ENCODE peak calls at places on chromosomes 16 and 17, in six cellular contexts. Z, F, S, B, J and D are unnamed samples.

GRCh38 chr16:53282975-53283946 is 151.0 kb upstream of the RBL2 start:
- DNase-seq in Z (no peak), F (peak), S (peak), B (no peak), J (peak), D (peak)

GRCh38 chr16:67237396-67238277 is 9.6 kb downstream of the FHOD1 start:
- DNase-seq in Z (no peak), F (no peak), S (no peak), B (no peak), J (no peak), D (no peak)

GRCh38 chr17:81586096-81586495 is 33.9 kb upstream of the FAAP100 start:
- DNase-seq in Z (no peak), F (no peak), S (no peak), B (no peak), J (no peak), D (peak)

GRCh38 chr16:63467513-63467912 is 1431.3 kb upstream of the CDH8 start:
- DNase-seq in Z (no peak), F (no peak), S (no peak), B (no peak), J (no peak), D (no peak)

GRCh38 chr16:73214825-73215481 is 167.0 kb upstream of the ZFHX3 start:
- DNase-seq in Z (no peak), F (no peak), S (no peak), B (no peak), J (no peak), D (no peak)

GRCh38 chr17:52297230-52298010 is 138.9 kb upstream of the CA10 start:
- DNase-seq in Z (no peak), F (peak), S (no peak), B (no peak), J (no peak), D (peak)

GRCh38 chr17:77208217-77208808 is 67.5 kb downstream of the SEC14L1 start:
- DNase-seq in Z (no peak), F (peak), S (no peak), B (peak), J (no peak), D (peak)

GRCh38 chr17:19554393-19554792 is 20.7 kb downstream of the SLC47A1 start:
- DNase-seq in Z (no peak), F (peak), S (no peak), B (no peak), J (no peak), D (no peak)

GRCh38 chr16:14286381-14287230 is 215.5 kb downstream of the MRTFB start:
- DNase-seq in Z (peak), F (no peak), S (no peak), B (peak), J (no peak), D (peak)

GRCh38 chr17:82609655-82610054 is 38.6 kb downstream of the WDR45B start:
- DNase-seq in Z (no peak), F (no peak), S (no peak), B (no peak), J (no peak), D (no peak)

GRCh38 chr17:50871369-50871768 is 5.2 kb upstream of the TOB1 start:
- DNase-seq in Z (no peak), F (no peak), S (no peak), B (no peak), J (no peak), D (no peak)

GRCh38 chr17:77163521-77164280 is 22.9 kb downstream of the SEC14L1 start:
- DNase-seq in Z (no peak), F (no peak), S (no peak), B (no peak), J (no peak), D (no peak)

GRCh38 chr17:7855643-7856080 is 796 bp downstream of the TMEM88 start:
- DNase-seq in Z (no peak), F (no peak), S (no peak), B (no peak), J (no peak), D (no peak)

GRCh38 chr17:66351053-66351452 is 48.6 kb downstream of the PRKCA start:
- DNase-seq in Z (no peak), F (no peak), S (no peak), B (no peak), J (no peak), D (no peak)

GRCh38 chr17:35849469-35850348 is 19.0 kb downstream of the HEATR9 start:
- DNase-seq in Z (peak), F (peak), S (peak), B (peak), J (peak), D (peak)
- TF ChIP-seq CREB1 in Z (no peak), F (no peak), S (no peak), B (no peak), J (no peak), D (peak)

GRCh38 chr17:58176200-58176599 is 9.4 kb downstream of the OR4D2 start:
- DNase-seq in Z (no peak), F (no peak), S (no peak), B (no peak), J (no peak), D (peak)
- TF ChIP-seq CREB1 in Z (no peak), F (no peak), S (no peak), B (no peak), J (no peak), D (no peak)

GRCh38 chr17:5711344-5711743 is 127.0 kb upstream of the NLRP1 start:
- DNase-seq in Z (no peak), F (no peak), S (no peak), B (no peak), J (no peak), D (no peak)
- TF ChIP-seq CREB1 in Z (no peak), F (no peak), S (no peak), B (no peak), J (no peak), D (no peak)

GRCh38 chr17:41402161-41402560 is 4.8 kb upstream of the KRT31 start:
- DNase-seq in Z (no peak), F (no peak), S (no peak), B (no peak), J (no peak), D (no peak)

GRCh38 chr17:41407226-41407625 is 9.8 kb upstream of the KRT31 start:
- DNase-seq in Z (no peak), F (no peak), S (no peak), B (no peak), J (no peak), D (no peak)

GRCh38 chr17:41403409-41404023 is 6.1 kb upstream of the KRT31 start:
- DNase-seq in Z (no peak), F (no peak), S (no peak), B (no peak), J (no peak), D (no peak)

GRCh38 chr17:41406205-41406604 is 8.8 kb upstream of the KRT31 start:
- DNase-seq in Z (no peak), F (no peak), S (no peak), B (no peak), J (no peak), D (no peak)

GRCh38 chr17:41404024-41404651 is 6.7 kb upstream of the KRT31 start:
- DNase-seq in Z (no peak), F (peak), S (no peak), B (no peak), J (no peak), D (no peak)
- TF ChIP-seq CREB1 in Z (no peak), F (no peak), S (no peak), B (no peak), J (no peak), D (no peak)

DNA sequence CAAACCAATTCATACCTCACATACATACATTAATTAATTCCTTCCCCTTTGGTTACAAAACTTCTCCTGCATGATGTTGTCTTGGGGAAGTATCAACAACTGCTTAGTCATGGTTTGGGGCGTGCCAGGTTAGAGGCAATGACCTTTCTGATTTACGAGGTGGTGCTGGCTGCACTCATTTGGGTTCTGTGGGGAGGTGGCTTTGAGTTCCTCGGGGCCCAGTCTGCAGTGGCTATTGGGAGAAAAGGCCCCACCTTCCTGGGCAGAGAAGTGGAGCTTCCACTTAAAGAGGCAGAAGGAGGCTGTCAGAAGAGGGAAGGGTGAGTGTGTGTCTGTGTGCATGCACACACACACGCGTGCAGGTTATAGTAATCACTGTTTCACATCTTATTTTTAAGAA is 10.2 kb upstream of the ETV4 start:
- DNase-seq in Z (no peak), F (no peak), S (no peak), B (no peak), J (peak), D (no peak)
- TF ChIP-seq CREB1 in Z (no peak), F (no peak), S (no peak), B (no peak), J (no peak), D (no peak)

GRCh38 chr16:2825049-2825742 is 4.9 kb upstream of the ZG16B start:
- DNase-seq in Z (no peak), F (no peak), S (no peak), B (no peak), J (no peak), D (no peak)
- TF ChIP-seq CREB1 in Z (no peak), F (no peak), S (no peak), B (no peak), J (no peak), D (no peak)